ENCODE peak calls at places on chromosomes 11 and 22, in ten cellular contexts. G is AG09309, M is cardiac muscle cell, F is fibroblast of pulmonary artery, Y is fibroblast of the aortic adventitia, T is B cell, Q is GM10248, E is A673, U is testis, O is omental fat pad. I is an unnamed sample.

GRCh38 chr11:126433244-126433846 is 77.9 kb downstream of the ST3GAL4 start:
- DNase-seq in G (no peak), M (no peak), F (no peak), Y (no peak), T (no peak), Q (no peak), E (no peak), U (no peak), O (no peak), I (no peak)

GRCh38 chr22:24333301-24333700 is 62.7 kb downstream of the SPECC1L start:
- DNase-seq in G (peak; percentile 37), M (no peak), F (peak; percentile 47), Y (peak; percentile 78), T (no peak), Q (no peak), E (no peak), U (no peak), O (no peak), I (no peak)

GRCh38 chr11:71342951-71343827 is 90.8 kb upstream of the SHANK2 start:
- DNase-seq in G (no peak), M (peak; percentile 59), F (peak; percentile 15), Y (peak; percentile 13), T (peak; percentile 45), Q (peak; percentile 63), E (peak; percentile 61), U (peak; percentile 65), O (no peak), I (peak; percentile 10)

GRCh38 chr11:3916962-3917361 is 61.5 kb downstream of the STIM1 start:
- DNase-seq in G (no peak), M (no peak), F (no peak), Y (no peak), T (no peak), Q (no peak), E (no peak), U (no peak), O (no peak), I (peak; percentile 68)

GRCh38 chr11:46270707-46271106 is 6.8 kb upstream of the CREB3L1 start:
- DNase-seq in G (no peak), M (no peak), F (no peak), Y (no peak), T (no peak), Q (peak; percentile 55), E (no peak), U (no peak), O (no peak), I (no peak)

GRCh38 chr22:46703166-46703995 is 34.7 kb downstream of the CERK start:
- DNase-seq in G (no peak), M (no peak), F (no peak), Y (no peak), T (peak; percentile 18), Q (no peak), E (no peak), U (no peak), O (no peak), I (no peak)

GRCh38 chr22:36369922-36370781 is 17.6 kb downstream of the MYH9 start:
- DNase-seq in G (no peak), M (peak; percentile 77), F (peak; percentile 70), Y (peak; percentile 62), T (no peak), Q (no peak), E (peak; percentile 33), U (peak; percentile 44), O (no peak), I (peak; percentile 58)

GRCh38 chr11:2877474-2877873 is 8.1 kb downstream of the CDKN1C start:
- DNase-seq in G (no peak), M (no peak), F (no peak), Y (no peak), T (no peak), Q (no peak), E (no peak), U (no peak), O (no peak), I (no peak)

GRCh38 chr11:69390561-69390960 is 90.9 kb upstream of the LINC01488 start:
- DNase-seq in G (no peak), M (no peak), F (no peak), Y (no peak), T (no peak), Q (no peak), E (no peak), U (no peak), O (no peak), I (no peak)

GRCh38 chr11:43687120-43687791 is 6.7 kb downstream of the HSD17B12 start:
- DNase-seq in G (no peak), M (peak; percentile 39), F (peak; percentile 86), Y (peak; percentile 55), T (no peak), Q (no peak), E (no peak), U (no peak), O (no peak), I (no peak)

GRCh38 chr11:65432686-65433582 is 10.3 kb downstream of the NEAT1 start:
- DNase-seq in G (no peak), M (peak; percentile 38), F (peak; percentile 72), Y (peak; percentile 72), T (no peak), Q (no peak), E (peak; percentile 77), U (no peak), O (no peak), I (no peak)
- TF ChIP-seq CTCF in G (peak; percentile 4), M (peak; percentile 15), F (peak; percentile 8), Y (no peak), T (peak; percentile 62), Q (peak; percentile 41), E (peak; percentile 63), U (no peak), O (no peak), I (peak; percentile 57)

GRCh38 chr11:123494195-123495050 is 64.4 kb downstream of the GRAMD1B start:
- DNase-seq in G (no peak), M (peak; percentile 39), F (peak; percentile 47), Y (peak; percentile 45), T (no peak), Q (no peak), E (peak; percentile 58), U (no peak), O (no peak), I (no peak)

GRCh38 chr11:123487157-123487744 is 57.2 kb downstream of the GRAMD1B start:
- DNase-seq in G (no peak), M (no peak), F (no peak), Y (no peak), T (no peak), Q (no peak), E (no peak), U (no peak), O (no peak), I (no peak)

GRCh38 chr11:123491241-123491640 is 61.2 kb downstream of the GRAMD1B start:
- DNase-seq in G (no peak), M (no peak), F (no peak), Y (no peak), T (no peak), Q (no peak), E (no peak), U (no peak), O (no peak), I (no peak)

GRCh38 chr11:123493393-123494063 is 63.5 kb downstream of the GRAMD1B start:
- DNase-seq in G (no peak), M (no peak), F (no peak), Y (no peak), T (no peak), Q (no peak), E (no peak), U (no peak), O (no peak), I (no peak)

DNA sequence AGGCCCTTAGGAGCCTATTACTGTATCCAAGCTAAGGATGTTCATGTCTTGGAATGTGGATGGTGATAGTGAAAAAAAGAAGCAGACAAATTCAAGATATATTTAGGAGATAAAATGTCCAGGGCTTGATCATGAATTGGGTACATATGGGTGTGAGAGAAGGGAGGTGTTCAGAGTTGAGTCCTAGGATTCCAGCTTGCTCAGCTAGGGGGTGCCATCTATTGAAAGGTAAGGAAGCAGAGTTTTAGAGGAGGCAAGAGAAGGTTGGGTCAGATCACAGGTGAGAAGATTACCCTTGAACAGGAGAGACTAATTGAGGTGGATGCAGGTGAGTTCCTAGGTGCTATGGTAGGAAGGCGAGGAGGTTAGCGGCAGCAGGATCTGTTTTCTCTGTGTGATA is 60.5 kb downstream of the GRAMD1B start:
- DNase-seq in G (no peak), M (no peak), F (no peak), Y (no peak), T (no peak), Q (no peak), E (no peak), U (no peak), O (no peak), I (no peak)
- TF ChIP-seq CTCF in G (no peak), M (no peak), F (no peak), Y (no peak), T (no peak), Q (no peak), E (no peak), U (no peak), O (no peak), I (no peak)

DNA sequence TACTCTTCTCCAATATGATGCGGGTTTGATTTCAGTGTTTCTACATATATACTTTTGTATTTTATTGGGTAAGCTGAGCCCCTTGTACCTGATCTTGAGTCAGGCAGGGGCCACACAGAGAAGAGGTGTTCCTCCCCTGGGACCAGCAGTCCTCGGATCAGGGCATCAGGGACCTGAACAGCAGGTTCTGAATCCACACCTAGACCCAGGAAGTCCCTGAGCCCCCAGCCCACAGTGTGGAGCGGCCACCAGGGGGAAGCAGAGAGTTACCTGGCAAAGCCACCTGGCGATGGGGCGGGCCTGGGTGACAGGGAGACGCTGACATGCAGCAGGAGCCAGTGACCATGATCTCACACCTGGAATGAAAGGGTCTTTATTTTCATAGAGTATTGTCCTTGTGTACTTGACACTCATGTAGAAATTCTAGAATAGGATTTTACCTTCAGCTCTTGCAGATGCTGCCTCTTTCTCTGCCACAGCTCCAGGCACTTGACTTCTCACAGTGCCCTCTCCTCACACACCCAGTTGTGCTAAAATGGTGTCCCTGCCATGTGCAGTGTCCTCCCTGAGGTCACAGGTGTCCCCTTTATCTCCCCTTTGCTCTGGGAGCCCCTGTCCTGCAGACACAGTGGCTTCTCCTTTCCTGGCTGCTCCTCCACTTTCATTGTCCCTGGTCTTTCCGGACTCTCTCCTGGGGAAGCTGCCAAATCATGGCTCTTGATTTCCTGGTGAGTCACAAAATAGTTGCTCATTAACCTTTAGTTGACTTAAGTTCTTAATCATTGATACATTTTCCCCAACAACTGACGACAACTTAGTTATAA is 48.5 kb downstream of the GGTLC2 start:
- DNase-seq in G (no peak), M (no peak), F (peak; percentile 72), Y (peak; percentile 57), T (peak; percentile 70), Q (peak; percentile 70), E (peak; percentile 30), U (peak; percentile 26), O (no peak), I (peak; percentile 72)
- TF ChIP-seq CTCF in G (peak; percentile 4), M (peak; percentile 46), F (peak; percentile 59), Y (peak; percentile 35), T (peak; percentile 87), Q (peak; percentile 47), E (peak; percentile 77), U (peak; percentile 27), O (no peak), I (peak; percentile 71)

DNA sequence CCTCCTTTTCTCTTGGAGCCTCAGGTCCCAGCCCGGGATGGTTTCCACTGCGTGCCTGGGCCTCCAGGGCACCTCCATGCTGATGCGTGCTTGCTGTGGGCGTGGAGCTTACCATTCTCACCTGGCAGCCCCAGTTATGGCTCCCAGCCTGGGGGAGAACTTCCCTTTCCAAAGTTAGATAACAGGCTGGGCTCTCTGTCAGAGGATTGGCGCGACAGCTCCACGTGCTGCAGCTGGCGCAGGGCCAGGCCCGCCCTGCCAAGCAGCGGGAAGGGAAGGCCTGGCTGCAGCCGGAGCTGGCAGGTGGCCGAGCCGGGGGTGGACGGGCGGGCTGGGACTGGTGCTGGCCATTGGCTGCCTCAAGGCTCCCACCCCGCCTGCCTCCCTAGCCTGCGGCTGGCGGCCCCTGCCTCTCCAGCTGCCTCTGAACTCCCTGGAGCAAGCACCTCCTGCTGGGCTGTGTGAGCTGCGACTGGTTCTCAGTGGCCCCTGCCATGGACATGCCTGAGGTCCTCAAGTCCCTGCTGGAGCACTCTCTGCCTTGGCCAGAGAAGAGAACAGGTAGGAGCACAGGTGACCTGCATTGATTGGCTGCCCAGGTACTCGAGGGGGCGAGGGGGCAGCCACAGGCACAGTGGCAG is 14.6 kb upstream of the TEF start:
- DNase-seq in G (peak; percentile 69), M (peak; percentile 70), F (peak; percentile 98), Y (peak; percentile 96), T (no peak), Q (no peak), E (peak; percentile 91), U (peak; percentile 96), O (peak; percentile 88), I (peak; percentile 18)
- TF ChIP-seq CTCF in G (peak; percentile 42), M (peak; percentile 60), F (peak; percentile 54), Y (peak; percentile 51), T (no peak), Q (no peak), E (peak; percentile 40), U (no peak), O (no peak), I (no peak)

I was measured in activated CD8-positive, alpha-beta T cell treated with anti-CD3 and anti-CD28 coated beads for 36 hours.